ENCODE peak calls at places on chromosome 15, in five cellular contexts. V is body of pancreas, J is HCT116, Q is heart left ventricle, R is stomach. U is an unnamed sample. For H3K4me1, the result is how much of the 10 kb centered on the place peaks cover.

GRCh38 chr15:25683911-25684310 is 179.2 kb downstream of the ATP10A start:
- DNase-seq in V (no peak), J (no peak), Q (no peak), R (no peak), U (no peak)

GRCh38 chr15:35000511-35000910 is 12.4 kb upstream of the ZNF770 start:
- DNase-seq in V (peak), J (peak), Q (no peak), R (no peak), U (no peak)

GRCh38 chr15:53833134-53833624 is 73.7 kb upstream of the WDR72 start:
- DNase-seq in V (peak), J (no peak), Q (no peak), R (peak), U (no peak)

GRCh38 chr15:74339371-74339770 is 28.1 kb downstream of the CYP11A1 start:
- DNase-seq in V (no peak), J (no peak), Q (no peak), R (no peak), U (no peak)

GRCh38 chr15:64596701-64597468 is 136.5 kb downstream of the ZNF609 start:
- DNase-seq in V (peak), J (no peak), Q (no peak), R (no peak), U (no peak)

GRCh38 chr15:89556413-89557262 is 18.6 kb upstream of the TICRR start:
- DNase-seq in V (peak), J (peak), Q (no peak), R (no peak), U (peak)

GRCh38 chr15:76139368-76140068 is 79.7 kb downstream of the TMEM266 start:
- DNase-seq in V (peak), J (peak), Q (no peak), R (peak), U (peak)

GRCh38 chr15:55007561-55007960 is 189.2 kb downstream of the RSL24D1 start:
- DNase-seq in V (no peak), J (no peak), Q (no peak), R (no peak), U (peak)

GRCh38 chr15:28093761-28094535 is 5.2 kb downstream of the OCA2 start:
- DNase-seq in V (no peak), J (no peak), Q (no peak), R (no peak), U (no peak)

GRCh38 chr15:36529296-36530011 is 50.0 kb upstream of the CDIN1 start:
- DNase-seq in V (no peak), J (no peak), Q (no peak), R (no peak), U (no peak)

GRCh38 chr15:71669688-71670087 is 140.7 kb upstream of the NR2E3 start:
- DNase-seq in V (no peak), J (no peak), Q (no peak), R (no peak), U (no peak)

GRCh38 chr15:89171136-89172072 is 50.0 kb downstream of the RLBP1 start:
- DNase-seq in V (peak), J (peak), Q (no peak), R (peak), U (no peak)

GRCh38 chr15:41790756-41791546 is 16.7 kb downstream of the MAPKBP1 start:
- DNase-seq in V (no peak), J (peak), Q (no peak), R (no peak), U (no peak)

GRCh38 chr15:37921527-37922385 is 12.7 kb upstream of the TMCO5A start:
- DNase-seq in V (no peak), J (no peak), Q (peak), R (peak), U (no peak)

GRCh38 chr15:28002867-28003266 is 96.2 kb downstream of the OCA2 start:
- DNase-seq in V (no peak), J (no peak), Q (no peak), R (no peak), U (no peak)

GRCh38 chr15:85047271-85047948 is 65.8 kb downstream of the PDE8A start:
- DNase-seq in V (peak), J (no peak), Q (no peak), R (no peak), U (peak)

GRCh38 chr15:38829086-38829485 is 264.5 kb upstream of the RASGRP1 start:
- DNase-seq in V (no peak), J (no peak), Q (no peak), R (no peak), U (no peak)

GRCh38 chr15:99582508-99582960 is 16.8 kb downstream of the MEF2A start:
- DNase-seq in V (no peak), J (no peak), Q (no peak), R (no peak), U (no peak)

GRCh38 chr15:58285921-58286278 is 145.9 kb upstream of the LIPC start:
- DNase-seq in V (no peak), J (no peak), Q (no peak), R (no peak), U (no peak)

GRCh38 chr15:78205856-78206255 is 28.5 kb downstream of the ACSBG1 start:
- DNase-seq in V (peak), J (no peak), Q (no peak), R (peak), U (no peak)

GRCh38 chr15:67023517-67024321 is 41.7 kb upstream of the SMAD3 start:
- DNase-seq in V (peak), J (no peak), Q (no peak), R (no peak), U (no peak)

GRCh38 chr15:72237286-72238224 is 6.6 kb upstream of the PKM start:
- DNase-seq in V (peak), J (peak), Q (peak), R (peak), U (peak)

GRCh38 chr15:65653341-65653740 is 31.6 kb downstream of the SLC24A1 start:
- DNase-seq in V (no peak), J (no peak), Q (no peak), R (no peak), U (no peak)

GRCh38 chr15:65512807-65513416 is 4.6 kb downstream of the DPP8 start:
- DNase-seq in V (peak), J (no peak), Q (no peak), R (no peak), U (peak)

GRCh38 chr15:33616485-33616884 is 305.7 kb downstream of the RYR3 start:
- DNase-seq in V (no peak), J (no peak), Q (no peak), R (no peak), U (no peak)

GRCh38 chr15:57567909-57568308 is 23.8 kb upstream of the MYZAP start:
- DNase-seq in V (no peak), J (no peak), Q (no peak), R (no peak), U (no peak)

GRCh38 chr15:94293411-94294402 is 62.3 kb downstream of the MCTP2 start:
- DNase-seq in V (peak), J (no peak), Q (no peak), R (no peak), U (no peak)

GRCh38 chr15:62726461-62726860 is 316.1 kb upstream of the TPM1 start:
- DNase-seq in V (no peak), J (no peak), Q (no peak), R (no peak), U (no peak)

GRCh38 chr15:45795487-45796069 is 160.7 kb downstream of the SQOR start:
- DNase-seq in V (peak), J (peak), Q (no peak), R (peak), U (no peak)

GRCh38 chr15:96220657-96221056 is 109.8 kb upstream of the NR2F2 start:
- DNase-seq in V (no peak), J (no peak), Q (no peak), R (no peak), U (no peak)

GRCh38 chr15:78085928-78086327 is 6.4 kb upstream of the SH2D7 start:
- DNase-seq in V (no peak), J (no peak), Q (no peak), R (no peak), U (no peak)

GRCh38 chr15:27017168-27017809 is 46.3 kb downstream of the GABRG3 start:
- DNase-seq in V (peak), J (no peak), Q (no peak), R (peak), U (no peak)

GRCh38 chr15:55555089-55555488 is 33.1 kb downstream of the PYGO1 start:
- DNase-seq in V (no peak), J (no peak), Q (no peak), R (no peak), U (no peak)

GRCh38 chr15:65655026-65655425 is 33.3 kb downstream of the SLC24A1 start:
- DNase-seq in V (no peak), J (no peak), Q (no peak), R (no peak), U (no peak)

GRCh38 chr15:64930778-64931240 is 19.1 kb downstream of the ANKDD1A start:
- DNase-seq in V (no peak), J (no peak), Q (no peak), R (no peak), U (no peak)

GRCh38 chr15:47568030-47568429 is 149.3 kb upstream of the SEMA6D start:
- DNase-seq in V (no peak), J (no peak), Q (no peak), R (no peak), U (no peak)

GRCh38 chr15:41258706-41259471 is 27.8 kb downstream of the CHP1 start:
- DNase-seq in V (peak), J (no peak), Q (no peak), R (peak), U (no peak)

GRCh38 chr15:76336254-76337046 is at the start of gene ISL2:
- DNase-seq in V (peak), J (peak), Q (peak), R (peak), U (no peak)

DNA sequence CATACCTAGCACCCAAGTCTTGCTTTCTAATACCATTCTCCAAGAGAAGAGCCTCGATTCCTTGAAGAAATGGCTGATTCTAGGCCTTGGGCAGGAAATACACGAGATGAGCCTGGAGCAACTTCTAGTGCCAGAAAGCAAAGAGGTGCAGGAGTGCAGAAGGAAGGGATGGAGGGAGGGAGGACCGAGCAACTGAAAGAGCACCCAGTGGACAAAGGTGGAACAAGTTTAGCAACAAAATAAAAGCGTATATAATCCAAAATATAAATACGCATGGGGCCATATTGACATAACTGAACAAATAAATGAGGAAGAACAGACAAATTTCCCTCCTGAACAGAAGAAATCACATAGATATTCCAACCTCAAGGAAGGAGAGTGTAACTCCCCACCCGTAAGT is 34.4 kb downstream of the CHSY1 start:
- DNase-seq in V (no peak), J (no peak), Q (no peak), R (no peak), U (no peak)
- TF ChIP-seq CTCF in V (no peak), J (no peak), Q (no peak), R (no peak), U (no peak)

GRCh38 chr15:100680726-100681125 is 78.3 kb downstream of the ASB7 start:
- DNase-seq in V (no peak), J (no peak), Q (no peak), R (no peak), U (no peak)
- H3K4me1 ChIP-seq in V (under half), J (under half), Q (under half), R (under half), U (under half)

GRCh38 chr15:40040293-40040635 is 1.3 kb upstream of the SRP14 start:
- DNase-seq in V (no peak), J (no peak), Q (no peak), R (no peak), U (no peak)

GRCh38 chr15:40042791-40043320 is 3.9 kb upstream of the SRP14 start:
- DNase-seq in V (no peak), J (no peak), Q (no peak), R (no peak), U (no peak)

GRCh38 chr15:40038267-40038653 is 721 bp downstream of the SRP14 start:
- DNase-seq in V (no peak), J (no peak), Q (no peak), R (no peak), U (no peak)

GRCh38 chr15:40040770-40041169 is 1.8 kb upstream of the SRP14 start:
- DNase-seq in V (no peak), J (no peak), Q (no peak), R (no peak), U (no peak)

DNA sequence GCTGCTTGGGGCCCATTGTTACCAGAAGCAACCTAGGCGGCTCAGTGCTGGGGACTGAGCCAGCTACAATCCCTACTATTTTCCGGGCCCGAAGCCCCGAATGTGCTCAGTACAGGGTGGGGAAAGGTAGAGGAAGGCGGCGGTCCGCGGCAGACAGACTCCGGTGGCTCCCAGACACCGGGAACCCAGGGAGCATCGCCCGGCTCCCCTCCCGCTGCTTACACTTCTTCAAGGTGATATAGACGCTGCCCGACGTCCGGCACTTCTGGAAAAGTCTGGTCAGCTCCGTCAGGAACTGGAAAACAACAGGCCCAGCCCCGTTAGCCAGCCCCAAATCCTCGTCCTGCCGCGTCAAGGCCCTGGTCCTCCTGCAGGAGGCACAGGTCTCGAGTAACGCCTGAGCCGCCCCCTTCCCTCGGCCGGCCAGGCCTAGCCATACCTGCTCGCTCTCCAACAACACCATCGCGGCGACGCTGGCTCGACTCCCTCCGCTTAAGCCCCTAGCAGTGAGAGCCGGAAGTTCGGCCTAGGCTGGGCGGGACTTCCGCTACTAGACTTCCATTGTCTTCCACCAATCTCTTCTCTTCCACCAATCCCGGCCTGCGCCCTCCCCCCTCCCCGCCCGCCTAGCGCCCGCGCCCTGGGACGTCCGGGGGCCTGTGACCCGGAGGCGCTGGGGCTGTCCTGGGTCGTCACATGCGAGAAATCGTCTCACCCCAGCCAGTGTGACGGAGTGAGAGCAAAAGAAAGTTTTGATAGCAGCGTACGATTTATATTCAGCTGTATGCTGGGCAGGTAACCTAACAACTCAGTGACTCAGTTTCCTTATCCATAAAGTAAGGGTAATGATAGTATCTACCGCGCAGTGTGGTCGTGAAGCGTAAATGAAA is at the start of gene SRP14:
- DNase-seq in V (peak), J (peak), Q (peak), R (peak), U (peak)
- TF ChIP-seq CTCF in V (peak), J (no peak), Q (no peak), R (peak), U (peak)

GRCh38 chr15:52796228-52796521 is 6.0 kb upstream of the ONECUT1 start:
- DNase-seq in V (no peak), J (no peak), Q (no peak), R (no peak), U (no peak)

GRCh38 chr15:52798529-52799101 is 8.5 kb upstream of the ONECUT1 start:
- DNase-seq in V (no peak), J (no peak), Q (no peak), R (no peak), U (no peak)

GRCh38 chr15:52797625-52798501 is 7.7 kb upstream of the ONECUT1 start:
- DNase-seq in V (no peak), J (no peak), Q (no peak), R (no peak), U (no peak)

GRCh38 chr15:52795464-52796227 is 5.5 kb upstream of the ONECUT1 start:
- DNase-seq in V (no peak), J (no peak), Q (no peak), R (no peak), U (no peak)

DNA sequence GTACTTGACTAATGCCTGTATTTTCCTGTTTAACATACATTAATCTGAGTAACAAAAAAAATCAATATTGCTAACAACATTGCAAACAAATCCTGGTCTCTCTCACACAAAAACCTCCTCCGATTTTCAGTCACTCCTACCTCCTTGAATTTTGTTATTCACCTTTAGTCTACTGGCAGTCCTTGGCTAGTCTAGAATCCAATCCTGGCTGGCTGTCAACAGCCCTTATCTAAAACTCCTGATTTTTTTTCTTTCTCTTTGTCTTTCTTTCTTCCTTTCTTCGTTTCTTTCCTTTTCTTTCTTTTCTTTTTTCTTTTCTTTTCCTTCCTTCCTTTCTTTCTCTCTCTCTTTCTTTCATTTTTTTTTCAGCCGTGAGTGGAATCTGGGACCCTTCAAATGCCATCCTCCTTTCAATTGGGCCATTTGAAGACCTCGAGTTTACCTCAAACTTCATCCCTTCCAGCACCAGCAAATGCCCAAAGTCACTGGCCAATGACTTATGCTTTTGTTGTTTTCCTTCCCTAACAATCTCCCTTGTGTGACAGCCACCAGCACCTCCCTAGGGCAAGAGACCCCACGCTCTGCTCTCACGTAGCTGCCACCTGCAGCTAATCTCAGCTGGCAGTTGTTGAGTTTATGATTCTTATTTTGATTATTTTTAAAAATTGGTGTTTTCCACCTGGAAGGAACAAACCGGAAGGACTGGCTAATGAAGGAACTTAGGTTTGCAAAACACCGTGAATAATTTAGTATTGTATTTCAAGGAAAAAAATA is 6.8 kb upstream of the ONECUT1 start:
- DNase-seq in V (no peak), J (no peak), Q (no peak), R (no peak), U (no peak)
- H3K4me1 ChIP-seq in V (under half), J (under half), Q (under half), R (under half), U (under half)